ENCODE peak calls at places on chromosomes 7 and 10, in seven cellular contexts. D, J, X, G, B, U and W are unnamed samples.

GRCh38 chr10:124792998-124793352 is 1.3 kb upstream of the EEF1AKMT2 start:
- DNase-seq in D (no peak), J (no peak), X (no peak), G (no peak), B (no peak), U (no peak), W (no peak)

GRCh38 chr7:50684702-50685074 is 98.0 kb downstream of the GRB10 start:
- DNase-seq in D (no peak), J (no peak), X (no peak), G (no peak), B (no peak), U (no peak), W (no peak)

GRCh38 chr10:88156341-88156740 is 292.9 kb downstream of the PTEN start:
- DNase-seq in D (no peak), J (peak), X (no peak), G (no peak), B (no peak), U (no peak), W (no peak)

GRCh38 chr7:41971640-41972187 is 265.3 kb downstream of the GLI3 start:
- DNase-seq in D (no peak), J (no peak), X (no peak), G (no peak), B (no peak), U (no peak), W (no peak)

GRCh38 chr10:19628767-19629443 is 187.3 kb upstream of the PLXDC2 start:
- DNase-seq in D (no peak), J (peak), X (no peak), G (no peak), B (no peak), U (no peak), W (no peak)

GRCh38 chr7:129951076-129952011 is 1.4 kb downstream of the UBE2H start:
- DNase-seq in D (peak), J (peak), X (peak), G (no peak), B (no peak), U (peak), W (peak)

GRCh38 chr10:11898033-11898371 is 74.8 kb downstream of the PROSER2 start:
- DNase-seq in D (no peak), J (no peak), X (no peak), G (no peak), B (no peak), U (no peak), W (no peak)

GRCh38 chr7:151018421-151019129 is 5.7 kb downstream of the ATG9B start:
- DNase-seq in D (no peak), J (no peak), X (no peak), G (no peak), B (peak), U (no peak), W (no peak)

GRCh38 chr7:138157702-138158101 is 81.4 kb downstream of the AKR1D1 start:
- DNase-seq in D (no peak), J (no peak), X (no peak), G (no peak), B (no peak), U (no peak), W (no peak)

GRCh38 chr7:92588561-92588960 is 1.6 kb downstream of the FAM133B start:
- DNase-seq in D (no peak), J (peak), X (no peak), G (peak), B (peak), U (no peak), W (no peak)

GRCh38 chr7:117041007-117041406 is 87.7 kb downstream of the ST7 start:
- DNase-seq in D (no peak), J (peak), X (no peak), G (no peak), B (no peak), U (no peak), W (no peak)

GRCh38 chr7:75876126-75876881 is 2.5 kb upstream of the RHBDD2 start:
- DNase-seq in D (no peak), J (no peak), X (no peak), G (no peak), B (peak), U (no peak), W (no peak)

GRCh38 chr10:43749940-43750552 is 101.4 kb upstream of the ZNF32 start:
- DNase-seq in D (no peak), J (no peak), X (no peak), G (no peak), B (no peak), U (no peak), W (no peak)